ENCODE peak calls at places on chromosome 20, in ten cellular contexts. R is body of pancreas, F is transverse colon, Y is thyroid gland, V is GM12878, T is endothelial cell of umbilical vein, O is ovary, X is breast epithelium, Z is esophagus muscularis mucosa, M is HepG2. E is an unnamed sample.

GRCh38 chr20:16391003-16391402 is 182.2 kb downstream of the KIF16B start:
- DNase-seq in R (no peak), F (no peak), Y (no peak), V (no peak), T (no peak), O (no peak), X (no peak), Z (no peak), M (no peak), E (no peak)

GRCh38 chr20:20843982-20844381 is 131.5 kb upstream of the RALGAPA2 start:
- DNase-seq in R (no peak), F (no peak), Y (peak), V (no peak), T (no peak), O (no peak), X (no peak), Z (no peak), M (no peak), E (no peak)

GRCh38 chr20:21272279-21272678 is 30.9 kb upstream of the XRN2 start:
- DNase-seq in R (no peak), F (no peak), Y (no peak), V (no peak), T (no peak), O (no peak), X (no peak), Z (no peak), M (no peak), E (no peak)

GRCh38 chr20:50152394-50153152 is 950 bp downstream of the PEDS1 start:
- DNase-seq in R (peak), F (peak), Y (peak), V (no peak), T (peak), O (no peak), X (no peak), Z (no peak), M (no peak), E (peak)

GRCh38 chr20:32052090-32052791 is at the start of gene HCK:
- DNase-seq in R (no peak), F (peak), Y (no peak), V (no peak), T (no peak), O (no peak), X (no peak), Z (no peak), M (no peak), E (no peak)

GRCh38 chr20:48644286-48644828 is 183.4 kb downstream of the PREX1 start:
- DNase-seq in R (no peak), F (no peak), Y (no peak), V (no peak), T (no peak), O (no peak), X (no peak), Z (no peak), M (no peak), E (no peak)

GRCh38 chr20:14986026-14986655 is 648.7 kb upstream of the FLRT3 start:
- DNase-seq in R (peak), F (peak), Y (peak), V (no peak), T (peak), O (no peak), X (peak), Z (no peak), M (peak), E (no peak)

GRCh38 chr20:13101701-13102100 is 92.9 kb downstream of the SPTLC3 start:
- DNase-seq in R (no peak), F (no peak), Y (peak), V (no peak), T (no peak), O (no peak), X (no peak), Z (peak), M (no peak), E (no peak)

GRCh38 chr20:50120935-50121693 is 8.2 kb upstream of the UBE2V1 start:
- DNase-seq in R (peak), F (peak), Y (peak), V (no peak), T (peak), O (peak), X (peak), Z (no peak), M (peak), E (peak)

GRCh38 chr20:62149532-62150235 is 6.1 kb downstream of the SS18L1 start:
- DNase-seq in R (no peak), F (no peak), Y (no peak), V (no peak), T (no peak), O (no peak), X (peak), Z (no peak), M (peak), E (no peak)

GRCh38 chr20:21433329-21433890 is 36.1 kb upstream of the NKX2-4 start:
- DNase-seq in R (no peak), F (no peak), Y (no peak), V (no peak), T (peak), O (no peak), X (no peak), Z (no peak), M (no peak), E (peak)

GRCh38 chr20:38034961-38035360 is 1.4 kb downstream of the RPRD1B start:
- DNase-seq in R (no peak), F (no peak), Y (no peak), V (no peak), T (no peak), O (no peak), X (no peak), Z (no peak), M (no peak), E (peak)

GRCh38 chr20:38031957-38032356 is 1.3 kb downstream of the TTI1 start:
- DNase-seq in R (no peak), F (no peak), Y (no peak), V (no peak), T (no peak), O (no peak), X (no peak), Z (no peak), M (no peak), E (no peak)

GRCh38 chr20:38034108-38034649 is 633 bp downstream of the RPRD1B start:
- DNase-seq in R (no peak), F (no peak), Y (no peak), V (no peak), T (peak), O (no peak), X (no peak), Z (no peak), M (no peak), E (no peak)

GRCh38 chr20:38032585-38033329 is 499 bp downstream of the TTI1 start:
- DNase-seq in R (peak), F (no peak), Y (no peak), V (no peak), T (no peak), O (no peak), X (peak), Z (no peak), M (peak), E (peak)

DNA sequence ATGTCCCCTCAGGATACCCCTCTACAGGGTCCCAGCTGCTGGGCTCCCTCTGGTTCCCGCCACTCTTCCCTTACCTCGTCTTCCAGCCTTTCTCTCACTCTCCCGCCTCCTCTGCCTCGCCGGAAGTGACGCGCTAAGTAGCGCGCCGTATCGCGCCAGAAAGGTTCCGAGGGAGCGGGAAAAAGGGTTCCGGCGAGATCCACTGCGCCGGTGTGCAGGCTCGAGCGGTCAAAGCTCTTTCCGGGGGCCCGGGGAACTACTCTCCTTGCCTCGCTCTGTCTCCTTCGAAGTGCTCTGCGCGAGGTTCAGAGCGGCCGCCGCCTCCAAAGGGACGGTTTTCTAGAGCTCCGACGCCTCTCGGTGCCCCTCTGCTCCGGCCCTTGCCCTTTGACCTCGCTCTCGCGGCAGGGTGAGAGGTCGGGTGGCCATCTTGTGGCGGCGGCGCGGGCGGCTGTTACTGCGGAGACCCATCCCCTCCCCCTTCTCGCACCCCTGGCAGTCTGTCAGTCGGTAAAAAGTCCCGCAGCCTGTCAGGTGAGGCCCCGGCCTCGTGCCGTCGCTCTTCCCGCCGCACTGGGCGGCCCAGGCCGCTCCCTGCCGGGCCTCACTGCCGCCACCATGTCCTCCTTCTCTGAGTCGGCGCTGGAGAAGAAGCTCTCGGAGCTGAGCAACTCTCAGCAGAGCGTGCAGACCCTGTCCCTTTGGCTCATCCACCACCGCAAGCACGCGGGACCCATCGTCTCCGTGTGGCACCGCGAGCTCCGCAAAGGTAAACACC is at the start of the genes RPRD1B and TTI1:
- DNase-seq in R (peak), F (peak), Y (peak), V (peak), T (peak), O (peak), X (peak), Z (peak), M (peak), E (peak)
- TF ChIP-seq POLR2A in R (peak), F (peak), Y (no peak), V (peak), T (peak), O (peak), X (peak), Z (peak), M (peak), E (peak)

DNA sequence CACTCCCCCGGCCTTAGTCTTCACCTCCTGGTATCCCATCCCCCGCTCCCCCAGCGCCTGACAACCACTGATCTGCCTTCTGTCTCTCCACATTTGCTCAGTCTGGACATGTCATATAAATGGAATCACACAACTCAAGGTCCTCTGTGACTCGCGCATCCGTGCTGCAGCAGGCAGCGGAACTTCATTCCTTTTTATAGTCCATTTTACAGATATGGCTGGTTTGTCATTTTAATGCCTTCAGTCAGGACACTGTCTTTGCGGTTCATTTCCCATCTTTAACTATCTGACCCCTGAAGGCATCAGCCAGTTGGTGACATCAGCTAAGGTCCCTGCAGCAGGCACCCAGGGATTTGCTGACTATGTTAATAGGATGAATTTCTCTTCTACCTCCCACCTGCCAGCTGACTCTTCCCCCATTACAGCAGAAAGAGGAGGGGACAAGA is 125.7 kb downstream of the ZMYND8 start:
- DNase-seq in R (no peak), F (no peak), Y (no peak), V (no peak), T (no peak), O (no peak), X (no peak), Z (no peak), M (no peak), E (no peak)
- TF ChIP-seq POLR2A in R (no peak), F (no peak), Y (no peak), V (no peak), T (no peak), O (no peak), X (no peak), Z (no peak), M (peak), E (no peak)

DNA sequence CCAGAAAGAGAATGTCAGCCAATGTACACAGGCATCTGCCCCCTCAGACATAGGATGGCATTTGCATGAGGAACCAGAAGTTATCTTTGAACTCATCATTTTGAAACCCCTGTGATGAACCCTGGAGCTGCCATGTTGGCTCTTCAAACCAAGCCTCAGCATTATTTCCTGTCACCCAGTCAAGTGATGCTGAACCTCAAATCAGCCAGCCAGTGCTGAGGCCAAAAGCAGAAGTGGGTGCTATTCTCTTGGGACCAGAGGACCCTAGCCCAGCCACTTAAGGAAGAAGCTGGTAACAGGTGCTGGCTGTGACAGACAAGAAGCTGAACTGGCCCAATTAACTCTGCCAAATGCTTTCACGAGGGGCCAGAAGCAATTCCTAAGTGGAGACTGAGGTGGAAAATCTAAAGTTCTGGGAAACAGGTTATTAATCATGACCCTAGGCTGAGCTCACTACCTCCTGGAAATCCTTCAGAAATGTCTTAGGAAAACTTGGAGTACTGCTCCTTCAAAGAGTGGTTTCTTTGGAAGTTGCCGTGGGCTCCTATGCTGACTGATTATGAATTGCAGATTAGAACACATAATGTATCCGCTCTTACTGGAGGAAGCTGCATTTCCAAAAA is 4.0 kb downstream of the PKIG start:
- DNase-seq in R (no peak), F (peak), Y (no peak), V (peak), T (peak), O (no peak), X (no peak), Z (no peak), M (no peak), E (no peak)
- TF ChIP-seq POLR2A in R (no peak), F (no peak), Y (no peak), V (peak), T (no peak), O (no peak), X (no peak), Z (no peak), M (no peak), E (no peak)

GRCh38 chr20:35771367-35771688 is 487 bp upstream of the PHF20 start:
- DNase-seq in R (no peak), F (no peak), Y (no peak), V (no peak), T (no peak), O (no peak), X (no peak), Z (no peak), M (no peak), E (no peak)

GRCh38 chr20:35768731-35769664 is 2.8 kb upstream of the PHF20 start:
- DNase-seq in R (peak), F (peak), Y (peak), V (peak), T (peak), O (peak), X (peak), Z (peak), M (peak), E (peak)

GRCh38 chr20:35773154-35773751 is 1.4 kb downstream of the PHF20 start:
- DNase-seq in R (no peak), F (peak), Y (no peak), V (peak), T (peak), O (no peak), X (peak), Z (no peak), M (no peak), E (peak)

GRCh38 chr20:35772563-35773058 is 796 bp downstream of the PHF20 start:
- DNase-seq in R (no peak), F (no peak), Y (no peak), V (no peak), T (no peak), O (no peak), X (no peak), Z (no peak), M (no peak), E (no peak)

DNA sequence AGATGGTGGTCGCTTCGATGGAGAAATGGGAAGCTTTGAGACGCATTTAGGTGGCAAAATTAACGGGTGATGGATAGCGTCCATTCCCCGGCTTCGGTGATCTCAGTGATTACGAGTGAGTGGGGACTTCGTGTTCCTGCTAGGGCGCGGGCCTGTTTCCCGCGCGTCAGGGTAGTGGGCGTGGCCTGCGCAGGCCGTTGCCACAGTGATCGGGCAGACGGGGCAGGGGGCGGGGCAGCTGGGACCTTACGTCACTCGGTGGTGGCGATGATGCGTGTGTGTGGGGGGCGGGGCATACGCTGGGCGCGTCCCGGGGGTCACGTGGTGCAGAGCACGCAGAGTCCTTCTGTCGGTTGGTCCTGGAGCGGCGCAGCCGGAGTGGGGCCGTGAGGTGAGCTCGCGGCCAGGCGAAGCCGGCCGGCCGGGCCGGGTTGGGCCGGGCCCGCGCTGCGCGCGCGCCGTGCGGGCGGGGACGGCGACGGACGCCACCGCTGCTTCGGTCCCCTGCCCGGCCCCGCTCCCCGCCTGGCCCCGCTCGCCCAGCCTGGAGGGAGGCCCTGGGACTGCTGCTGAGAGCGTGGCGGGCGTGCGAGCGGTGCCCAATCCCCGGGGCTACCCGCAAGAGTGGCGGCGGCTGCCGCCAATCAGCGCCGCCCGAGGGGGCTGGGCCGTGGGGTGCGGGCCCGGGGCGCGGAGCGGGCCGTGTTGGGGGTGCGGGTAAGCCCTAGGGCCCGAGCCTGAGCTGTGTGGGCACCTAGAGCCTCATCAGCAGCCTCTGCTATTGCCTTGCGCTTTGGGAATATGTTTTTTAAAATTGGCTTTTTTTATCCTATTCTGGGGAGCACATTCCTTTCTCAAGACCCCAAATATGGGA is at the start of gene PHF20:
- DNase-seq in R (peak), F (peak), Y (peak), V (peak), T (peak), O (peak), X (peak), Z (peak), M (peak), E (peak)
- TF ChIP-seq POLR2A in R (peak), F (peak), Y (peak), V (peak), T (peak), O (peak), X (peak), Z (peak), M (peak), E (peak)

DNA sequence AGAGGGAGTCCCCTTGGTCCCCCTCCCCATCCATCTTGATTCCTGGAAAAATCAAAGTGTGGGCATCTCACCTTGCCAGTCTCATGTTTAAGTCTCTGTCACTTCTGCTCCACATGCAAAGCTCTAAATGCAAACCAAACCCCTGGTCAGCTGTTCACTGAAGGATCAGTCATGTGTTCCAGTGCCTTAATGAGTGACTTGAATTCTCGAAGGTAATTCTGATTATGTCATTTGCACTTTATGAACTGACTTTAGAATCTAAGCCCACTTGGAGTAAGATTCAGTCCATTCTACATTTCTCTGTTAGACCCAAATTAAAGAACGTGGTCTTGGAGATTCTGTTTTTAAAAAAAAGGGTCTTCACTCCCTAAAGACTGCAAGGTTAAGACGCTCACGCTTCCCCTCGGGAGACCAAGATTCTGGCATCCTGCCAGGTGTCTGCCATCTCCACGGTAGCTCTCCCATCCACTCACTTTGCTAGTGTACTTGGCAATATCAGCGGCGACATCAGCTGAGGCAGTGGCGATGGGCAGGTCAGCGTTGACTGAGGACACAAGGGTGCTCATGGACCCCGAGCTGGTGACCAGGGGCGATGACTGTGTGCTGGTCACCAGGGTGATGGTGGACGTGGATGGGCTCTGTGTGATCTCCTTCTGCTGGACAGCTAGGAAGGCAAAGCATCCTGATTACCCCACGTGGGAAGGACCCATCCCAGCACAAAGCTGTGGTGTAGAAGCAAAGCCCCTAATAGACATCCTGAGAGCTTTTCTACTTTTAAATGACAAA is 120.5 kb downstream of the ZMYND8 start:
- DNase-seq in R (no peak), F (no peak), Y (no peak), V (no peak), T (no peak), O (no peak), X (no peak), Z (no peak), M (no peak), E (no peak)
- TF ChIP-seq POLR2A in R (no peak), F (no peak), Y (no peak), V (peak), T (no peak), O (no peak), X (no peak), Z (no peak), M (peak), E (no peak)

E was measured in erythroblast.